ENCODE peak calls at places on chromosomes 16 and 17, in four cellular contexts. A, U, I and K are unnamed samples.

GRCh38 chr17:32794533-32795246 is 82.2 kb downstream of the MYO1D start:
- DNase-seq in A (no peak), U (no peak), I (no peak), K (peak; percentile 86)

GRCh38 chr16:1707193-1707790 is 1.3 kb downstream of the MAPK8IP3 start:
- DNase-seq in A (peak; percentile 41), U (no peak), I (no peak), K (no peak)

GRCh38 chr16:85328665-85329058 is 216.4 kb upstream of the CIBAR2 start:
- DNase-seq in A (no peak), U (no peak), I (no peak), K (no peak)

GRCh38 chr17:58341861-58342475 is 10.0 kb downstream of the SUPT4H1 start:
- DNase-seq in A (peak; percentile 38), U (no peak), I (no peak), K (no peak)

GRCh38 chr17:71494045-71494444 is 626.8 kb upstream of the SOX9 start:
- DNase-seq in A (no peak), U (no peak), I (no peak), K (no peak)

GRCh38 chr17:37429442-37429841 is 22.8 kb downstream of the TADA2A start:
- DNase-seq in A (no peak), U (no peak), I (no peak), K (no peak)

GRCh38 chr16:26396511-26397235 is 670.1 kb upstream of the C16orf82 start:
- DNase-seq in A (no peak), U (no peak), I (no peak), K (no peak)

GRCh38 chr16:21708533-21709115 is 44.9 kb downstream of the OTOA start:
- DNase-seq in A (peak; percentile 88), U (peak; percentile 66), I (peak; percentile 68), K (peak; percentile 75)

GRCh38 chr17:27333410-27333980 is 39.6 kb downstream of the WSB1 start:
- DNase-seq in A (peak; percentile 38), U (no peak), I (no peak), K (no peak)

GRCh38 chr16:86816930-86817625 is 238.7 kb downstream of the FOXL1 start:
- DNase-seq in A (no peak), U (no peak), I (no peak), K (no peak)

GRCh38 chr17:79503440-79503839 is 107.4 kb downstream of the RBFOX3 start:
- DNase-seq in A (no peak), U (no peak), I (no peak), K (no peak)

GRCh38 chr17:1909985-1910384 is 80.2 kb downstream of the RPA1 start:
- DNase-seq in A (no peak), U (no peak), I (no peak), K (no peak)

GRCh38 chr16:4613636-4614570 is 785 bp downstream of the UBALD1 start:
- DNase-seq in A (peak; percentile 55), U (peak; percentile 36), I (no peak), K (no peak)

GRCh38 chr17:3890893-3891219 is 2.0 kb downstream of the CAMKK1 start:
- DNase-seq in A (no peak), U (no peak), I (no peak), K (no peak)

GRCh38 chr16:85444879-85445778 is 168.0 kb upstream of the GSE1 start:
- DNase-seq in A (no peak), U (no peak), I (peak; percentile 38), K (peak; percentile 50)

GRCh38 chr17:55067697-55068439 is 99.3 kb downstream of the STXBP4 start:
- DNase-seq in A (no peak), U (no peak), I (no peak), K (no peak)

GRCh38 chr16:88195021-88195581 is 187.7 kb upstream of the ZNF469 start:
- DNase-seq in A (no peak), U (no peak), I (no peak), K (no peak)

GRCh38 chr16:80610489-80611156 is 69.8 kb downstream of the DYNLRB2 start:
- DNase-seq in A (no peak), U (no peak), I (no peak), K (no peak)

GRCh38 chr17:45353047-45353446 is 36.2 kb upstream of the MAP3K14 start:
- DNase-seq in A (no peak), U (no peak), I (no peak), K (no peak)

GRCh38 chr16:19817875-19818274 is 66.8 kb downstream of the GPRC5B start:
- DNase-seq in A (no peak), U (no peak), I (no peak), K (peak; percentile 46)

GRCh38 chr16:28951410-28951943 is 740 bp downstream of the NFATC2IP start:
- DNase-seq in A (peak; percentile 66), U (no peak), I (no peak), K (no peak)

DNA sequence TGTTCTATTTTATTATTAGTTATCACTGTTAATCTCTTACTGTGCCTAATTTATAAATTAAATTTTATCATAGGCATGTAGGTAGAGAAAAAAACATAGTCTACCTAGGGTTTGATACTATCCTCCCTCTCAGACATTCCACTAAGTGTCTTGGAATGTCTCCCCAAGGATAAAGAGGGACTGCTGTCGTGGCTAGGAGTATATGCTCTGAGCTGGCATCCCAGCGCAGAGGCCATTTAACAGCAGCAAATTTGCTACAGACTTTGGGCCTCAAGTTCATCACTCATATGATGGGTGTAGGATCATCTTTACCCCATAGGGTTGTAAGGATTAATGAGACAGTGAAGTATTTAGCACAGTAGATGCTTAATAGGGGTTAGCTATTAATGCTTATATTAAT is 56.7 kb downstream of the ZFHX3 start:
- DNase-seq in A (no peak), U (no peak), I (no peak), K (no peak)
- H3K4me1 ChIP-seq in A (no peaks in the 10 kb centered on the region), U (peaks cover 45% of the 10 kb centered on the region), I (peaks cover 61% of the 10 kb centered on the region), K (peaks cover 75% of the 10 kb centered on the region)

GRCh38 chr16:14500791-14501190 is 129.3 kb downstream of the PARN start:
- DNase-seq in A (no peak), U (no peak), I (no peak), K (no peak)
- H3K4me1 ChIP-seq in A (no peaks in the 10 kb centered on the region), U (peaks cover 99% of the 10 kb centered on the region), I (peaks cover 3% of the 10 kb centered on the region), K (peaks cover 13% of the 10 kb centered on the region)

GRCh38 chr16:3063617-3064389 is 1.6 kb upstream of the IL32 start:
- DNase-seq in A (no peak), U (no peak), I (no peak), K (no peak)

GRCh38 chr16:3065069-3065741 is at the start of gene IL32:
- DNase-seq in A (peak; percentile 92), U (peak; percentile 66), I (no peak), K (peak; percentile 89)

GRCh38 chr16:3060339-3061127 is 4.9 kb upstream of the IL32 start:
- DNase-seq in A (no peak), U (no peak), I (no peak), K (no peak)

GRCh38 chr16:3059723-3060242 is 5.7 kb upstream of the IL32 start:
- DNase-seq in A (no peak), U (no peak), I (no peak), K (no peak)

GRCh38 chr16:3062553-3062952 is 2.9 kb upstream of the IL32 start:
- DNase-seq in A (no peak), U (no peak), I (no peak), K (no peak)
- H3K4me1 ChIP-seq in A (peaks cover 64% of the 10 kb centered on the region), U (peaks cover 27% of the 10 kb centered on the region), I (peaks cover 7% of the 10 kb centered on the region), K (peaks cover 30% of the 10 kb centered on the region)

GRCh38 chr17:78361227-78361683 is 1.4 kb upstream of the SOCS3 start:
- DNase-seq in A (no peak), U (no peak), I (no peak), K (no peak)
- H3K4me1 ChIP-seq in A (peaks cover 40% of the 10 kb centered on the region), U (peaks cover 29% of the 10 kb centered on the region), I (peaks cover 5% of the 10 kb centered on the region), K (peaks cover 57% of the 10 kb centered on the region)

GRCh38 chr16:11488304-11488703 is 98.4 kb downstream of the LITAF start:
- DNase-seq in A (no peak), U (no peak), I (no peak), K (no peak)
- H3K4me1 ChIP-seq in A (no peaks in the 10 kb centered on the region), U (no peaks in the 10 kb centered on the region), I (no peaks in the 10 kb centered on the region), K (no peaks in the 10 kb centered on the region)

DNA sequence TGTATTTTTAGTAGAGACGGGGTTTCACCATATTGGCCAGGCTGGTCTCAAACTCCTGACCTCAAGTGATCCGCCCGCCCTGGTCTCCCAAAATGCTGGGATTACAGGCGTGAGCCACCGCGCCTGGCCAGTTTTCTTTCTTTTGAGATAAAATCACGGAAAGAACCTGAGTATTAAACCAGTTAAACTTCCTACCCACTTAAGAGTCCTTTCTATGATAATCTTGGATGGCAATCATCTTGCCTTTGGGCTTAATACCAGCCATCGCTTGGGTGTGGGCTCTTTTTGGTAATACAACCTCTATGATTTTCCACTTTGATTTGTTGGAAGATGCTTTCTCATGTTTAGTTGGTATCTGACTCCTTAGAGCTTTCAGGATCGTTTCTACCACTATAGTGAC is 24.0 kb downstream of the PITPNC1 start:
- DNase-seq in A (no peak), U (no peak), I (no peak), K (no peak)
- H3K4me1 ChIP-seq in A (peaks cover 8% of the 10 kb centered on the region), U (no peaks in the 10 kb centered on the region), I (no peaks in the 10 kb centered on the region), K (no peaks in the 10 kb centered on the region)

GRCh38 chr16:14179116-14179515 is 108.0 kb downstream of the MRTFB start:
- DNase-seq in A (no peak), U (no peak), I (no peak), K (no peak)
- H3K4me1 ChIP-seq in A (no peaks in the 10 kb centered on the region), U (peaks cover 44% of the 10 kb centered on the region), I (peaks cover 3% of the 10 kb centered on the region), K (no peaks in the 10 kb centered on the region)

DNA sequence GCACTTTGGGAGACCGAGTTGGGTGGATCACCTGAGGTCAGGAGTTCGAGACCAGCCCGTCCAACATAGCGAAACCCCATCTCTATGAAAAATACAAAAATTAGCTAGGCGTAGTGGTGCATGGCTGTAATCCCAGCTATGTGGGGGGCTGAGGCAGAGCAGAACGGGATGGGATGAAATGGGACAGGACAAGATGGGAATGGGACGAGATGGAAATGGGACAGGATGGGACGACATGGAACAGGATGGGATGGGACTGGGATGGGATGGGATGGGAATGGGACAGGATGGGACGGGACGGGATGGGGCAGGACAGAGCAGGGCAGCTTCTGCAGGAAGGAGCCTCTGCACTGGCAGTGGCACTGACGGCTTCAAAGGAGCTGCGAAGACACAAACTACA is 106.1 kb downstream of the ANKRD11 start:
- DNase-seq in A (no peak), U (no peak), I (no peak), K (no peak)
- H3K4me1 ChIP-seq in A (peaks cover 82% of the 10 kb centered on the region), U (peaks cover 26% of the 10 kb centered on the region), I (peaks cover 6% of the 10 kb centered on the region), K (peaks cover 21% of the 10 kb centered on the region)

GRCh38 chr17:76264755-76265623 is at the start of gene UBALD2:
- DNase-seq in A (peak; percentile 100), U (peak; percentile 100), I (peak; percentile 100), K (peak; percentile 100)
- H3K4me1 ChIP-seq in A (peaks cover 50% of the 10 kb centered on the region), U (peaks cover 25% of the 10 kb centered on the region), I (peaks cover 30% of the 10 kb centered on the region), K (peaks cover 65% of the 10 kb centered on the region)

DNA sequence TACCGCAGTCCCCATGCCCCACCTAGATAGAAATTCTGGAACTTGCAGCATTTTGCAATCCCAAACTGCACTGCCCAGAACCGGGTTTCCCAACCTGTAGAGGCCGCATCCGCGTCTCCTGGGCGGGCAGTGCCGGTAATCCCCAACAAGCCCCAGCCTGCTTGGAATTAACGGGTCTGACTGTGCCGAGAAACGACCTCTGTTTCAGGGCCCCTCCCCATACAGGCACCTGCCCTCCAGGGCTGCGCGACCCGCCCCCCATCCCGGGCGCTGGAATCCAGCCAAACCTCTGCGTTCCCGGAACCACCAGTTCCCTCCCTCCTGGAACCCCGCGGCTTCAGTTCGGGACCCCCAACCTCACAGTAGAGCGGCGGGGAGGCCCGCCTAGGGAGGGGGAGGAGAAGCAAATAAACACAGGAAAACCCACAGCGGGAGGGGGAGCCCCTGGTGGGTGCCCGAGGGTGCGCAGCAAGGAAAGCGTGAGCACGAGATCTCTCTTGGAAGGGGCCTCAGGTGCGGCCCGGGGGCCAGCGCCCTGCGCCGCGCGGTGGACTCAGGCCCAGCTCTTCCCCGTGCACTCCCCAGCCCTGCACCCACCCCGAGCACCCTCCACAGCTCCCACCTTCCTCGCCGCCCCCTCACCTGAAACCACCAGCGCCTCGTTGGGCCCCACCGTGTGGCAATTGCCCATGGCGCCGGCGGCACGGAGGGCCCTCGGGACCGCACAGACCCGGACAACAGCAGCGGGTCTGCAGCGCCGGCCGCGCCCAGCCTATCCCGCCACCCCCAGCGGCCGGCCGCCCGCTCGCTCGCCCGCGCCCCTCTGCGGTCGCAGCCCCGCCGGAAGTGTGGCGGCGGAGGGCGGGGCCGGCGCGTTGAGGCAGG is at the start of gene FLOT2:
- DNase-seq in A (peak; percentile 67), U (peak; percentile 36), I (peak; percentile 91), K (peak; percentile 87)
- H3K4me1 ChIP-seq in A (peaks cover 76% of the 10 kb centered on the region), U (peaks cover 23% of the 10 kb centered on the region), I (peaks cover 20% of the 10 kb centered on the region), K (peaks cover 23% of the 10 kb centered on the region)